ENCODE peak calls at places on chromosomes 16 and 17, in eight cellular contexts. C is HCT116, S is psoas muscle, Y is sigmoid colon, W is fibroblast of lung, Z is cardiac muscle cell, R is body of pancreas, T is heart left ventricle. A is an unnamed sample. For H3K4me1, the result is how much of the 10 kb centered on the place peaks cover.

GRCh38 chr16:11383481-11384183 is 38.4 kb downstream of the RMI2 start:
- DNase-seq in S (no peak), W (no peak), T (no peak), R (no peak), C (no peak), Y (peak), Z (no peak), A (no peak)

GRCh38 chr16:10941127-10941933 is 938 bp downstream of the DEXI start:
- DNase-seq in Z (no peak), S (no peak), W (no peak), R (no peak), C (no peak), T (no peak), Y (no peak), A (no peak)

GRCh38 chr17:72076678-72077030 is 44.2 kb upstream of the SOX9 start:
- DNase-seq in Y (no peak), W (no peak), R (no peak), T (no peak), C (no peak), Z (no peak), S (no peak), A (no peak)

GRCh38 chr17:44981221-44981968 is 13.3 kb upstream of the C1QL1 start:
- DNase-seq in R (no peak), S (no peak), T (no peak), W (peak), Z (peak), C (no peak), Y (no peak), A (peak)

GRCh38 chr16:50467943-50468748 is 80.0 kb upstream of the NKD1 start:
- DNase-seq in S (no peak), W (no peak), T (no peak), R (peak), Y (peak), Z (no peak), C (no peak), A (no peak)

GRCh38 chr16:3012246-3012645 is 477 bp upstream of the CLDN9 start:
- DNase-seq in Z (no peak), C (no peak), Y (no peak), S (no peak), T (no peak), R (peak), W (no peak), A (no peak)

GRCh38 chr16:546909-547770 is 13.1 kb upstream of the PRR35 start:
- DNase-seq in Y (peak), Z (peak), R (peak), W (peak), S (peak), T (peak), C (no peak), A (no peak)

GRCh38 chr16:77683845-77684526 is 38.3 kb upstream of the NUDT7 start:
- DNase-seq in R (no peak), Y (no peak), S (no peak), W (peak), C (no peak), T (no peak), Z (no peak), A (no peak)

GRCh38 chr17:9370464-9370863 is 205.2 kb downstream of the STX8 start:
- DNase-seq in Y (no peak), S (no peak), R (no peak), W (peak), T (no peak), C (no peak), Z (peak), A (peak)

GRCh38 chr17:57256708-57257112 is 387 bp downstream of the MSI2 start:
- DNase-seq in Y (peak), Z (peak), C (no peak), T (no peak), W (peak), R (peak), S (no peak), A (no peak)

GRCh38 chr17:37050905-37051304 is 102.2 kb downstream of the AATF start:
- DNase-seq in W (no peak), R (no peak), Y (no peak), S (no peak), T (no peak), C (no peak), Z (no peak), A (peak)

GRCh38 chr16:54484700-54485099 is 198.1 kb upstream of the IRX3 start:
- DNase-seq in Y (no peak), C (no peak), Z (no peak), S (no peak), R (no peak), W (no peak), T (peak), A (no peak)

GRCh38 chr17:31373150-31374082 is 18.1 kb upstream of the RAB11FIP4 start:
- DNase-seq in T (no peak), C (peak), S (no peak), Y (no peak), W (peak), Z (peak), R (no peak), A (peak)

GRCh38 chr16:2339521-2340484 is 725 bp downstream of the ABCA3 start:
- DNase-seq in R (peak), S (peak), T (peak), Y (peak), Z (peak), C (no peak), W (peak), A (peak)

GRCh38 chr17:14299261-14300093 is 1.4 kb upstream of the HS3ST3B1 start:
- DNase-seq in W (peak), R (peak), C (no peak), Z (peak), Y (peak), S (peak), T (peak), A (no peak)

GRCh38 chr16:89024546-89024945 is 47.5 kb upstream of the CBFA2T3 start:
- DNase-seq in Y (no peak), T (no peak), W (no peak), R (no peak), S (no peak), Z (no peak), C (no peak), A (no peak)

GRCh38 chr16:55055262-55055661 is 124.6 kb downstream of the IRX5 start:
- DNase-seq in R (no peak), W (no peak), Y (no peak), T (no peak), S (no peak), C (no peak), Z (no peak), A (no peak)

GRCh38 chr16:78436846-78437245 is 337.4 kb downstream of the WWOX start:
- DNase-seq in C (no peak), W (no peak), T (no peak), Z (no peak), S (no peak), R (no peak), Y (no peak), A (no peak)

DNA sequence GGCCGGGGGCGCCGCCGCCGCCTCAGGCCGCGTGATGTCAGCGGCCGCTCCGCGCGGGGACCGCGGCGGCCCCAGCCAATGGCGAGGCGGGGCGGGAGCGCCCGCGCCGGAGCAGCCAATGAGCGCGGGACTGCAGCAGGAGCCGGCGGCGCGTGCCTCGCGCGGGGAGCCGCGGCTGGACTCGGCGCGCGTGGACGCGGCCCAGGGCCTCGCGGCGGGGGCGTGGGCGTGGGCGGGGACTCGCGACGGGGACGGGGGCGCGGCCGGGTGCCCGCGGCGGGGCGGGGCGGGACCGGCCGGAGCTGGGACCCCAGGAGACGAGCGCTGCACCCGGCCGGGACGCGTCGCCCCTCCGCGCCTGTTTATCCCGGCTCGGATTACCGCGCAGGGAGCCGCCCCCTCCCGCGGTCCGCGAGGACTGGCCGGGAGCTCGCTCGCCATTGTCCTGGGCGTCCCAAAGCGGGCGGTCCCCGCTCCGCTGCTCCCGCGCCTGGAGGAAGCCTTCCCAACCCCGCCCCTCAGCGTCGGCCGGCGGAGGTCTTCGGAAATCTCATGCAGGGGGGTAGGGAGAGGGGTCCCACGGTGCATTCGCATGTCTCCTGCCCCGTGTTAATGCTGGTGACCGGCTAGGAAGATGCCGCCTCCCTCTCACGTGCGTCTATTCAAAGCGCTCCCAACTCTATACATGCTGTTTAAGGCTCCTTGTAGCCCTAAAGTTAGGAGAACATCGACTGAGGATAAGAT is at the start of gene RNF157:
- DNase-seq in S (peak), T (peak), C (no peak), R (peak), Z (peak), Y (peak), W (peak), A (no peak)
- H3K27ac ChIP-seq in S (peak), T (peak), C (no peak), R (peak), Z (no peak), Y (peak), W (no peak), A (no peak)

GRCh38 chr16:57813466-57813865 is 11.2 kb upstream of the KIFC3 start:
- DNase-seq in C (no peak), R (no peak), Y (no peak), W (no peak), T (peak), Z (no peak), S (no peak), A (no peak)
- H3K4me1 ChIP-seq in C (half or more), R (half or more), Y (under half), W (under half), T (under half), Z (under half), S (under half), A (under half)

DNA sequence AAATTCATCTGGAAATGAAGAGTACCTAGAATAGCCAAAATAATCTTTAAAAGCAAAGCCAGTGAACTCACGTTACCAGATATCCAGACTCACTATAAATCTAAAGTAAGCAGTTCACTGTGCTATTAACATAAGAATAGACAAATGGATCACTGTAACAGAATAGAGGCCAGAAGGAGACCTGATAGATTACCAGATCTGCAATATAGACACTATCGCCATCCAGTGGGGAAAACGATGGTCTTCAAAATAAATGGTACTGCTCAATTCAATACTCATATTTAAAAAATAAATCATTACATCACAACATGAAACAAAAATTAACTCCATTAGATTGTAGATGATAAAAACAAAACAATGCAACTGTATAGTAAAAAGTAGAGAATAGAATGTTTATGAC is 158.6 kb upstream of the CDH8 start:
- DNase-seq in S (no peak), R (no peak), C (no peak), Y (no peak), Z (no peak), W (no peak), T (no peak), A (no peak)
- TF ChIP-seq CTCF in S (no peak), R (no peak), C (no peak), Y (no peak), Z (no peak), W (no peak), T (no peak), A (peak)

GRCh38 chr17:8080208-8080798 is 7.2 kb downstream of the ALOX12B start:
- DNase-seq in R (no peak), C (no peak), Y (no peak), W (no peak), S (no peak), T (no peak), Z (no peak), A (no peak)
- H3K27ac ChIP-seq in R (no peak), C (peak), Y (no peak), W (no peak), S (no peak), T (no peak), Z (no peak), A (no peak)

GRCh38 chr17:47267354-47267828 is 13.8 kb downstream of the ITGB3 start:
- DNase-seq in S (no peak), Y (no peak), W (peak), T (no peak), C (no peak), R (no peak), Z (peak), A (peak)

GRCh38 chr17:47274319-47275069 is 20.9 kb downstream of the ITGB3 start:
- DNase-seq in C (no peak), W (no peak), Z (no peak), T (no peak), R (no peak), S (no peak), Y (peak), A (no peak)

GRCh38 chr17:47273245-47273644 is 19.6 kb downstream of the ITGB3 start:
- DNase-seq in Z (no peak), R (no peak), S (no peak), C (no peak), T (no peak), W (no peak), Y (no peak), A (no peak)

GRCh38 chr17:47272491-47272890 is 18.9 kb downstream of the ITGB3 start:
- DNase-seq in C (no peak), R (no peak), W (no peak), Y (no peak), Z (no peak), T (no peak), S (no peak), A (no peak)

DNA sequence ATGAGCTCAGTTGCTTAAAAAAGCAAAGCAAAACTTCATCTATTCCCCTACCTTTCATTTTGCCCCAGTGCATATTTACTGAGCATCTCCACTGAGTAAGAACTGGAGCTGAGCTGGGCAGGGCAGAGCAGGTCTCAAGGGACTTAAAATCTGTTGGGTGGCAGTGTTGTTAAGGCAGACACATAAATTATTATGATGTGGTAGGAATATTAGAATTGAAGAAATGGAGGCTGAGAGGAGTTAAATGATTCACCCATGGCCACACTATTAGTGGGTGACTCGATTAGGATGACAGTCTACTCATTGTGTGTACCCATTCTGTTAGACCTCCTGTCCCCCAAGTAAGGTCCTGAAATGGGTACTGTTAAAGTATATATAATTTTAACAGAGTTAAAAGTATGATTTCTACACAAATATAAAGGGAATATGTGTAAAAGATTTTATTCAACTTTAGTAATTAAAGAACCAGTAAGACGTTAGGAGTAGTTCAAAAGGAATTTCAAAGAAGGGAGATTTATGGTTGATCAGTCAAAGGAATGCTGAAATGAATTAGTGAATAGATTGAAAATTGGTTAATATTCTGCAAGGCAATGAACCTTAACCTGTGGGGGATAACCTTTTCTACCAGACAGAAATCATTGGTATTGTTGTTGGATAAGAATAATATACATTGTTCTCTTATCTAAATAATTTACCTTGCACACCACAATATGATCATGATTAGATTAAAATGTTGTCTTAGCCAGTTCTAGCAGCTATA is 17.5 kb downstream of the ITGB3 start:
- DNase-seq in T (no peak), C (no peak), S (no peak), W (no peak), R (no peak), Z (no peak), Y (no peak), A (no peak)
- H3K4me1 ChIP-seq in T (under half), C (under half), S (under half), W (under half), R (under half), Z (under half), Y (under half), A (under half)

GRCh38 chr16:29818082-29818481 is 2.1 kb downstream of the PAGR1 start:
- DNase-seq in Z (no peak), C (no peak), W (no peak), Y (no peak), R (no peak), T (no peak), S (no peak), A (no peak)

GRCh38 chr16:29820271-29820701 is at the start of gene MVP:
- DNase-seq in Z (peak), T (peak), Y (peak), W (peak), R (peak), S (peak), C (no peak), A (peak)

GRCh38 chr16:29821663-29822115 is 1.4 kb downstream of the MVP start:
- DNase-seq in C (peak), W (peak), Z (peak), R (peak), T (peak), Y (no peak), S (no peak), A (peak)

GRCh38 chr16:29820730-29821662 is 734 bp downstream of the MVP start:
- DNase-seq in R (peak), W (no peak), Z (no peak), T (peak), C (no peak), S (no peak), Y (no peak), A (no peak)

GRCh38 chr16:29819506-29819905 is 756 bp upstream of the MVP start:
- DNase-seq in T (no peak), Y (no peak), W (no peak), Z (no peak), C (no peak), R (peak), S (no peak), A (no peak)
- TF ChIP-seq CTCF in T (no peak), Y (no peak), W (no peak), Z (no peak), C (peak), R (peak), S (no peak), A (peak)

DNA sequence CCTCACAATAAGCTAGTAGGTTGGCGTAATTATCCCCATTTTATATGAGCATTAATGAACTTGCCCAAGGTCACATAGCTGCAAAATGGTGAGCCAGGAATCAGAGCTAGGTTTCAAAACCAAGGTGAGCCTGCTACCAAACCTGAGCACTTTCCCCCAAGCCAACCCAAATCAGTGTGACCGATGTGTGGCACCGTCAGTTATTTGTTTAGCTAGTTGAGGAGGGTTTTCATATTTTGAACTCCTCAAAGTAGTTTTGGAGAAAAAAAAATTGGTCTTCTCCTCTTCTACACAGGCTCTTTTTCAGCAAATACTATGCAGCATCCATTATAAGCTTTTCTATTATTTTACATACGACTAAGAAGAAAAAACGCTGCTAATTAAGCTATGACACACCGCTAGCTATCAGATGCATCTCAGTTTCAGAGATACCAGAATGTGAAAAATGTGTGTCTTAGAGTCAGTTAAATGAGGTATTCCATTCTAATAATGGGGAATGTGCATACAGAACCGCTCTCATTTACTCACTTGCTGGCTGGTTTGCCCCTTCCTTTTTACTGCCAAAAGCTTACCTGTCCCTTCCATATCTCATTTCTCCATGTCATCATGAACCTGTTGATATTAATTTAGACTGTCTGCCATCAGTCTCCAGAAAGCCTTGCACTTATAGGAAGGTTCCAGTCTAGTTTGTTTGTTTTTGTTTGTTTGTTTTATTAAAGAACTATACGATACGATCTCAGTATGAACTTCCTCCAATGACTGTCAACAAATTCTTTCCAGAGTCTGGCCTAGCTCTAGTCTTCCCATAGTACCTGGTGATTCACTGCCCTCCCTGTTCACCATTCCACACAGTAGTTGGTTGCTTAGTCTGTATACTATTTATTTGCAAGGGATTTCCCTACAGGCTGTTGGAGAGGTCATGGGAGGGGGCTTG is 2.2 kb upstream of the TBX4 start:
- DNase-seq in R (no peak), W (no peak), Z (no peak), C (no peak), Y (no peak), T (no peak), S (no peak), A (no peak)
- H3K27ac ChIP-seq in R (no peak), W (no peak), Z (no peak), C (no peak), Y (no peak), T (no peak), S (no peak), A (no peak)

GRCh38 chr16:85990861-85991301 is 91.9 kb downstream of the IRF8 start:
- DNase-seq in Z (no peak), T (no peak), S (no peak), W (no peak), C (no peak), Y (peak), R (no peak), A (no peak)
- H3K4me1 ChIP-seq in Z (under half), T (under half), S (under half), W (under half), C (under half), Y (under half), R (under half), A (under half)

GRCh38 chr17:48103379-48103715 is 2.1 kb upstream of the CBX1 start:
- DNase-seq in R (no peak), T (no peak), C (no peak), Y (peak), W (no peak), S (no peak), Z (no peak), A (no peak)

GRCh38 chr17:48106802-48107136 is 797 bp upstream of the SNX11 start:
- DNase-seq in Y (no peak), Z (no peak), W (no peak), C (no peak), R (no peak), T (no peak), S (no peak), A (no peak)

GRCh38 chr17:48107137-48108055 is at the start of gene SNX11:
- DNase-seq in R (peak), Y (peak), S (peak), W (peak), C (peak), T (peak), Z (peak), A (peak)

GRCh38 chr17:48102700-48103378 is 1.6 kb upstream of the CBX1 start:
- DNase-seq in Z (no peak), W (no peak), Y (peak), C (no peak), S (no peak), T (no peak), R (no peak), A (no peak)

GRCh38 chr17:48104440-48104839 is 3.1 kb upstream of the SNX11 start:
- DNase-seq in T (no peak), W (no peak), C (no peak), Z (no peak), S (no peak), R (no peak), Y (no peak), A (no peak)
- TF ChIP-seq CTCF in T (no peak), W (no peak), C (no peak), Z (no peak), S (no peak), R (no peak), Y (no peak), A (no peak)

A was measured in foreskin keratinocyte.